ENCODE peak calls at places on chromosomes 7 and 10, in four cellular contexts. One of them, this sample, is unnamed.

GRCh38 chr10:84665883-84666463 is 337.6 kb downstream of the CCSER2 start:
- DNase-seq in foreskin fibroblast: no peak
- DNase-seq in GM12865: peak
- DNase-seq in neuronal stem cell: no peak
- DNase-seq in this sample: no peak

GRCh38 chr10:117134084-117135025 is 3.7 kb downstream of the VAX1 start:
- DNase-seq in foreskin fibroblast: no peak
- DNase-seq in GM12865: no peak
- DNase-seq in neuronal stem cell: peak
- DNase-seq in this sample: no peak

GRCh38 chr10:22605168-22605567 is 109.2 kb downstream of the PIP4K2A start:
- DNase-seq in foreskin fibroblast: peak
- DNase-seq in neuronal stem cell: no peak
- DNase-seq in GM12865: peak
- DNase-seq in this sample: peak

GRCh38 chr7:98514211-98515150 is 102.6 kb upstream of the NPTX2 start:
- DNase-seq in neuronal stem cell: no peak
- DNase-seq in foreskin fibroblast: no peak
- DNase-seq in GM12865: no peak
- DNase-seq in this sample: no peak

GRCh38 chr10:13823046-13823711 is 236.4 kb downstream of the PRPF18 start:
- DNase-seq in neuronal stem cell: no peak
- DNase-seq in foreskin fibroblast: no peak
- DNase-seq in GM12865: no peak
- DNase-seq in this sample: no peak

GRCh38 chr10:31477584-31477983 is 158.6 kb downstream of the ZEB1 start:
- DNase-seq in neuronal stem cell: no peak
- DNase-seq in foreskin fibroblast: no peak
- DNase-seq in GM12865: no peak
- DNase-seq in this sample: peak

GRCh38 chr7:92639956-92640355 is 49.8 kb upstream of the FAM133B start:
- DNase-seq in neuronal stem cell: no peak
- DNase-seq in foreskin fibroblast: no peak
- DNase-seq in GM12865: no peak
- DNase-seq in this sample: no peak

GRCh38 chr10:76036410-76036940 is 605.1 kb downstream of the LRMDA start:
- DNase-seq in GM12865: peak
- DNase-seq in neuronal stem cell: no peak
- DNase-seq in foreskin fibroblast: peak
- DNase-seq in this sample: peak

GRCh38 chr10:123974406-123974805 is 82.8 kb upstream of the CPXM2 start:
- DNase-seq in GM12865: no peak
- DNase-seq in neuronal stem cell: no peak
- DNase-seq in foreskin fibroblast: peak
- DNase-seq in this sample: peak

GRCh38 chr10:34804306-34804705 is 10.8 kb downstream of the PARD3 start:
- DNase-seq in foreskin fibroblast: no peak
- DNase-seq in neuronal stem cell: no peak
- DNase-seq in GM12865: no peak
- DNase-seq in this sample: peak

GRCh38 chr7:155490697-155491628 is 33.0 kb downstream of the EN2 start:
- DNase-seq in neuronal stem cell: no peak
- DNase-seq in GM12865: peak
- DNase-seq in foreskin fibroblast: no peak
- DNase-seq in this sample: no peak

GRCh38 chr7:134811798-134812197 is 32.4 kb downstream of the CALD1 start:
- DNase-seq in neuronal stem cell: no peak
- DNase-seq in GM12865: no peak
- DNase-seq in foreskin fibroblast: peak
- DNase-seq in this sample: peak

GRCh38 chr10:25704622-25705021 is 229.4 kb upstream of the MYO3A start:
- DNase-seq in GM12865: no peak
- DNase-seq in neuronal stem cell: no peak
- DNase-seq in foreskin fibroblast: no peak
- DNase-seq in this sample: no peak

GRCh38 chr10:89653410-89653828 is 8.4 kb upstream of the PANK1 start:
- DNase-seq in neuronal stem cell: no peak
- DNase-seq in GM12865: peak
- DNase-seq in foreskin fibroblast: no peak
- DNase-seq in this sample: peak

GRCh38 chr7:467393-467828 is 52.2 kb downstream of the PDGFA start:
- DNase-seq in GM12865: no peak
- DNase-seq in neuronal stem cell: no peak
- DNase-seq in foreskin fibroblast: no peak
- DNase-seq in this sample: no peak

GRCh38 chr7:92245487-92246362 is at the start of the genes ANKIB1 and KRIT1:
- DNase-seq in foreskin fibroblast: peak
- DNase-seq in GM12865: peak
- DNase-seq in neuronal stem cell: peak
- DNase-seq in this sample: peak

GRCh38 chr7:12415072-12415471 is 11.4 kb upstream of the VWDE start:
- DNase-seq in GM12865: no peak
- DNase-seq in neuronal stem cell: no peak
- DNase-seq in foreskin fibroblast: no peak
- DNase-seq in this sample: no peak

GRCh38 chr7:138752568-138753518 is 45.0 kb upstream of the TMEM213 start:
- DNase-seq in neuronal stem cell: no peak
- DNase-seq in foreskin fibroblast: no peak
- DNase-seq in GM12865: peak
- DNase-seq in this sample: peak

GRCh38 chr10:127195041-127195506 is 1.3 kb downstream of the INSYN2A start:
- DNase-seq in foreskin fibroblast: no peak
- DNase-seq in neuronal stem cell: no peak
- DNase-seq in GM12865: no peak
- DNase-seq in this sample: no peak

GRCh38 chr10:20007426-20007825 is 191.2 kb downstream of the PLXDC2 start:
- DNase-seq in neuronal stem cell: no peak
- DNase-seq in GM12865: no peak
- DNase-seq in foreskin fibroblast: no peak
- DNase-seq in this sample: peak

GRCh38 chr7:70380315-70381027 is 751.5 kb upstream of the GALNT17 start:
- DNase-seq in neuronal stem cell: no peak
- DNase-seq in GM12865: no peak
- DNase-seq in foreskin fibroblast: no peak
- DNase-seq in this sample: peak

GRCh38 chr7:129160161-129160911 is 15.8 kb downstream of the TSPAN33 start:
- DNase-seq in GM12865: peak
- DNase-seq in neuronal stem cell: no peak
- DNase-seq in foreskin fibroblast: no peak
- DNase-seq in this sample: no peak

GRCh38 chr7:27162930-27163775 is 2.2 kb downstream of the HOXA9 start:
- DNase-seq in GM12865: no peak
- DNase-seq in neuronal stem cell: no peak
- DNase-seq in foreskin fibroblast: no peak
- DNase-seq in this sample: no peak

GRCh38 chr7:46710927-46711326 is 789.9 kb upstream of the IGFBP3 start:
- DNase-seq in GM12865: no peak
- DNase-seq in foreskin fibroblast: peak
- DNase-seq in neuronal stem cell: no peak
- DNase-seq in this sample: no peak

GRCh38 chr7:105277341-105277740 is 111.4 kb downstream of the SRPK2 start:
- DNase-seq in foreskin fibroblast: no peak
- DNase-seq in neuronal stem cell: no peak
- DNase-seq in GM12865: no peak
- DNase-seq in this sample: peak

GRCh38 chr7:26681819-26682418 is 182.5 kb downstream of the SKAP2 start:
- DNase-seq in GM12865: peak
- DNase-seq in foreskin fibroblast: no peak
- DNase-seq in neuronal stem cell: no peak
- DNase-seq in this sample: no peak

GRCh38 chr7:157541295-157541608 is 204.4 kb downstream of the DNAJB6 start:
- DNase-seq in GM12865: no peak
- DNase-seq in neuronal stem cell: no peak
- DNase-seq in foreskin fibroblast: no peak
- DNase-seq in this sample: no peak

GRCh38 chr7:143323650-143324049 is 7.7 kb downstream of the CLCN1 start:
- DNase-seq in neuronal stem cell: no peak
- DNase-seq in GM12865: no peak
- DNase-seq in foreskin fibroblast: no peak
- DNase-seq in this sample: no peak

GRCh38 chr7:143322646-143323343 is 6.9 kb downstream of the CLCN1 start:
- DNase-seq in foreskin fibroblast: no peak
- DNase-seq in GM12865: no peak
- DNase-seq in neuronal stem cell: no peak
- DNase-seq in this sample: no peak

GRCh38 chr7:143321734-143322133 is 5.8 kb downstream of the CLCN1 start:
- DNase-seq in foreskin fibroblast: no peak
- DNase-seq in GM12865: no peak
- DNase-seq in neuronal stem cell: no peak
- DNase-seq in this sample: no peak

GRCh38 chr7:143327903-143328302 is 12.0 kb downstream of the CLCN1 start:
- DNase-seq in neuronal stem cell: no peak
- DNase-seq in foreskin fibroblast: no peak
- DNase-seq in GM12865: peak
- DNase-seq in this sample: no peak

DNA sequence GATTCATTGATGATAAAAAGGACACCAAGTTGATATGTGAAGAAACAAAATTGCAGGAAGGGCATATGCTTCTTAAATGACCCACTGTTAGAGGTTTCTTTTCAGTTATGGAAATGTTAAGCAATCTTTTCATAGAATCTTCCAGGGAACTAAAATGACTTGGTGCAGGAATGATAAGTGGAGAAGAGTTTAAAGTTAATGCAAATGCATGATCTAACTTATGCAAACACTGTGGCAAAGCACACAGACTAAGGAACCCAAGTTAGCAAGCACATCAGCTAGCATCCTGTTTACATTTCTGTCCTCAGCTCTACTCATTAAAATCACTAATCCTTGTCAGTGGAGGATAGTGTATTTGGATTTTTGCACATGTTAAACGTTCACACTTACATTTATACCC is 9.3 kb downstream of the CLCN1 start:
- DNase-seq in foreskin fibroblast: peak
- DNase-seq in neuronal stem cell: no peak
- DNase-seq in GM12865: peak
- DNase-seq in this sample: no peak
- H3K4me3 ChIP-seq in foreskin fibroblast: no peak
- H3K4me3 ChIP-seq in neuronal stem cell: no peak
- H3K4me3 ChIP-seq in GM12865: no peak
- H3K4me3 ChIP-seq in this sample: no peak

DNA sequence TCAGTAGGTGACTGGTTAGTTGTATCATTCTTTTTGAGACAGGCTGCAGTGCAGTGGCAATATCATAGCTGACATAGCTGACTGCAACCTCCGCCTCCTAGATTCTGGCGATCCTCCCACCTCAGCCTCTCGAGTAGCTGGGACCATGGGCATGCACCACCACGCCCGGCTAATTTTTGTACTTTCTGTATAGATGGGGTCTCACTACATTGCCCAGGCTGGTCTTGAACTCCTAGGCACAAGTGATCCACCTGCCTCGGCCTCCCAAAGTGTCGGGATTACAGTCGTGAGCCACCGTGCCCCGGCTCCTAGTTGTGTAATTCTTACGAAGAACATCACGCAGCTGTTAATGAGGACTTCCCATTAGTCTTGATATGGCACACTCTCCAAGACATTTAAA is 123.4 kb upstream of the VKORC1L1 start:
- DNase-seq in foreskin fibroblast: no peak
- DNase-seq in neuronal stem cell: no peak
- DNase-seq in GM12865: no peak
- DNase-seq in this sample: no peak
- H3K4me3 ChIP-seq in foreskin fibroblast: peak
- H3K4me3 ChIP-seq in neuronal stem cell: peak
- H3K4me3 ChIP-seq in GM12865: no peak
- H3K4me3 ChIP-seq in this sample: no peak

DNA sequence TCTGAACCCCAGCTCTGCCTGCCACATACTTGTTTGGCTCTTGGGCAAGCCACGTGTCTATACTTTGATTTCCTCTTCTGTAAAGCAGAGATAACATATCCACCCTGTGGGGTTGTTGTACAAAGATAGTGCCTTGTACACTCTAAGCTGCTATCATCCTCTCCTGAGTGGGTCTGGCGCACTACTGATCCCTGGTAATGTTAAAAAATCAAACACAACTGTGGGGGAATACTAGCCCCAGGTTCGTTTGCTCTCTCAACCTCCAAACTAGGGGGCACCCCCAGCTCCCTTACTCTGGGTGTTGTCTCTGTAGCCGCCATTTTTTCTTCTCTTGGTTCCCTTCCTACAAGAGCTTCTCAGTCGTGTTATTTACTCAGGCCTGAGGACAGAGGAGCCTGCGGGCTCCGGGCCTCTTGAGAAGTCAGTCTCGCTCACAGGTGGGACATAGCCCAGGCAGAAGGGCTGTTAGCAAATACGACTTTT is 1.0 kb downstream of the POLM start:
- DNase-seq in foreskin fibroblast: no peak
- DNase-seq in GM12865: peak
- DNase-seq in neuronal stem cell: no peak
- DNase-seq in this sample: no peak
- H3K4me3 ChIP-seq in foreskin fibroblast: peak
- H3K4me3 ChIP-seq in GM12865: peak
- H3K4me3 ChIP-seq in neuronal stem cell: peak
- H3K4me3 ChIP-seq in this sample: peak

GRCh38 chr10:21526952-21527633 is 1.6 kb upstream of the SKIDA1 start:
- DNase-seq in neuronal stem cell: no peak
- DNase-seq in GM12865: peak
- DNase-seq in foreskin fibroblast: peak
- DNase-seq in this sample: no peak

GRCh38 chr10:21526184-21526951 is 886 bp upstream of the SKIDA1 start:
- DNase-seq in GM12865: peak
- DNase-seq in foreskin fibroblast: peak
- DNase-seq in neuronal stem cell: no peak
- DNase-seq in this sample: peak

GRCh38 chr10:21528452-21529235 is 3.2 kb upstream of the SKIDA1 start:
- DNase-seq in GM12865: no peak
- DNase-seq in neuronal stem cell: no peak
- DNase-seq in foreskin fibroblast: no peak
- DNase-seq in this sample: peak

GRCh38 chr10:21529236-21529910 is 3.9 kb upstream of the SKIDA1 start:
- DNase-seq in GM12865: no peak
- DNase-seq in foreskin fibroblast: no peak
- DNase-seq in neuronal stem cell: no peak
- DNase-seq in this sample: no peak

DNA sequence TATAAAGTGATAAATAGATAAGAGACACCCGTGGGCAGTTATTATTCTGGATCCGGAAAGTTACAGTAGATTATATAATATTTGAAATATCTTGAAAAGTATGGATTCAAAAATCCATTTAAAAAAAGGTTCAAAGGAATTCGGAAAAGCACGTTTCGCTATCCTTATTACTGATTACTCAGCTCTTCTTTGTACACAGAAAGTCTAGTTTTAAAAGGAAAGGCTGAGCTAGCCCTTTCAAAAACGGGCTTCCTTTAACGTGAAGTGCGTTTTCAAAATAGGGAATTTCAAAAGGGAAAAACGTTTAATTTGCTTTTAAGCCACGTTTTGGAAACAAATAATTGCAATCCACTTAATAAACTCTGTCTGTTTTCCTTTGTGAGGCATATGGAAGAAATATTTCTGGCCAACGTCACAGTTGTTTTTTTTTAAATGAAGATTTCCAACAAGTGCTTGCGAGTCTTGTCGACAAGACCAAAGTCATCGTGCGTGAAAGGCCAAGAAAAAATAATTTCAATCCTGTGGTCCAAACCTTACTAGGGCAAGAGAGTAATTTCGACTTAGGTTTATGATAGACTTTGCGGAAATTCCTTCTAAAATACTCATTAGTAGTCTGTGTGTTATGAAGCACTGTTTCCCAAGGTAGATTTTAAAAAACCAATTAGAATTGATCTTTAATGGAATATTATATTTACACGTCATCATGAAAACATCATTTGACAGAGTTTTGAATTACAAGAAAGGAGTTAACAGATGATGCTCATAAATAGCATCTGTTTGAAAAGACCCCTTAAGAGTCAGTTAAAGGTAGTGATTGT is 2.4 kb upstream of the SKIDA1 start:
- DNase-seq in foreskin fibroblast: no peak
- DNase-seq in neuronal stem cell: no peak
- DNase-seq in GM12865: no peak
- DNase-seq in this sample: peak
- H3K4me3 ChIP-seq in foreskin fibroblast: peak
- H3K4me3 ChIP-seq in neuronal stem cell: peak
- H3K4me3 ChIP-seq in GM12865: peak
- H3K4me3 ChIP-seq in this sample: peak